ENCODE peak calls at places on chromosomes 1 and 21, in four cellular contexts. K is fibroblast of villous mesenchyme, Y is astrocyte of the cerebellum, T is cardiac muscle cell. L is an unnamed sample.

GRCh38 chr1:221637641-221638041 is 104.2 kb downstream of the DUSP10 start:
- DNase-seq in K (peak), Y (no peak), T (peak), L (no peak)

GRCh38 chr21:41825881-41826280 is 53.3 kb downstream of the PRDM15 start:
- DNase-seq in K (no peak), Y (no peak), T (no peak), L (no peak)

GRCh38 chr1:59375321-59376220 is 78.7 kb downstream of the FGGY start:
- DNase-seq in K (peak), Y (peak), T (no peak), L (no peak)

GRCh38 chr21:25956993-25957714 is 213.4 kb downstream of the APP start:
- DNase-seq in K (peak), Y (peak), T (no peak), L (no peak)

GRCh38 chr1:62362061-62362951 is 43.1 kb upstream of the KANK4 start:
- DNase-seq in K (no peak), Y (no peak), T (no peak), L (no peak)

GRCh38 chr1:9721606-9722377 is 70.3 kb downstream of the PIK3CD start:
- DNase-seq in K (no peak), Y (no peak), T (peak), L (no peak)

GRCh38 chr1:234725177-234726132 is 115.5 kb upstream of the IRF2BP2 start:
- DNase-seq in K (no peak), Y (no peak), T (no peak), L (no peak)

GRCh38 chr1:40653851-40654537 is 11.5 kb downstream of the RIMS3 start:
- DNase-seq in K (no peak), Y (no peak), T (peak), L (no peak)

GRCh38 chr1:216531308-216532239 is 108.3 kb upstream of the USH2A start:
- DNase-seq in K (peak), Y (peak), T (no peak), L (no peak)

GRCh38 chr1:210901981-210902770 is 231.8 kb downstream of the KCNH1 start:
- DNase-seq in K (no peak), Y (no peak), T (no peak), L (no peak)

GRCh38 chr1:9628541-9629444 is 22.7 kb upstream of the PIK3CD start:
- DNase-seq in K (no peak), Y (no peak), T (no peak), L (no peak)

GRCh38 chr1:25640646-25641328 is 24.2 kb downstream of the MAN1C1 start:
- DNase-seq in K (no peak), Y (no peak), T (no peak), L (no peak)

GRCh38 chr1:109918077-109918606 is 7.5 kb downstream of the CSF1 start:
- DNase-seq in K (peak), Y (no peak), T (no peak), L (no peak)

GRCh38 chr1:214559079-214559478 is 7.7 kb upstream of the PTPN14 start:
- DNase-seq in K (peak), Y (no peak), T (no peak), L (no peak)

GRCh38 chr1:209675567-209676154 is 449 bp downstream of the G0S2 start:
- DNase-seq in K (no peak), Y (no peak), T (peak), L (no peak)

GRCh38 chr1:198169704-198170103 is 12.9 kb downstream of the NEK7 start:
- DNase-seq in K (no peak), Y (no peak), T (no peak), L (no peak)

GRCh38 chr1:64572222-64572900 is 102.4 kb downstream of the CACHD1 start:
- DNase-seq in K (no peak), Y (no peak), T (peak), L (no peak)

GRCh38 chr1:78145105-78145580 is 99.4 kb downstream of the GIPC2 start:
- DNase-seq in K (peak), Y (peak), T (peak), L (no peak)

GRCh38 chr1:211613951-211614350 is 35.0 kb upstream of the SLC30A1 start:
- DNase-seq in K (no peak), Y (no peak), T (no peak), L (no peak)

GRCh38 chr1:79220509-79220908 is 214.0 kb upstream of the ADGRL4 start:
- DNase-seq in K (no peak), Y (no peak), T (no peak), L (no peak)

GRCh38 chr1:79215311-79215710 is 208.8 kb upstream of the ADGRL4 start:
- DNase-seq in K (no peak), Y (no peak), T (no peak), L (no peak)
- TF ChIP-seq CTCF in K (no peak), Y (no peak), T (no peak), L (no peak)

DNA sequence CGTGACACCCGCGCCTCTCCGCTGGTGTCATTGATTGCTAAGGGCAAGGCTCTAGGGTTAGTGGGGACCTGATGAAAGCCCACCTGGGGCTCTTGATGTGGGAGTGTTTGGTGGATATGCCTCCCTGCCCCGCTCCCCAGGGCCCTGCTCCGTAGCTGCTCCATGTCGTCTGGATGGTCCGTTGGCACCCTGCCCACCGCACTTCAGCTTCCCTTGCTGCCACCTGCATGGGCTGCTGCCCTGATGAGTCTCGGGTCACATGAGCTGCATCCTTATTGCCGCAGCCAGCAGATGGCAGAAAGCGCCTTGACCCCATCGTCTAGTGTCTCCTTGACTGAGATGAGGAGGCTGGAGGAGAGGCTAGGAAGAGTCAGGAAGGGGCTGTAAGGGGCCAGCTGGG is 439.4 kb downstream of the CAMTA1 start:
- DNase-seq in K (peak), Y (no peak), T (no peak), L (no peak)
- TF ChIP-seq CTCF in K (peak), Y (no peak), T (peak), L (no peak)

GRCh38 chr1:184428604-184429003 is 41.8 kb downstream of the C1orf21 start:
- DNase-seq in K (no peak), Y (no peak), T (no peak), L (no peak)
- TF ChIP-seq CTCF in K (peak), Y (no peak), T (no peak), L (no peak)

GRCh38 chr1:6580588-6581270 is 935 bp downstream of the ZBTB48 start:
- DNase-seq in K (peak), Y (no peak), T (no peak), L (no peak)
- TF ChIP-seq CTCF in K (peak), Y (peak), T (no peak), L (no peak)

DNA sequence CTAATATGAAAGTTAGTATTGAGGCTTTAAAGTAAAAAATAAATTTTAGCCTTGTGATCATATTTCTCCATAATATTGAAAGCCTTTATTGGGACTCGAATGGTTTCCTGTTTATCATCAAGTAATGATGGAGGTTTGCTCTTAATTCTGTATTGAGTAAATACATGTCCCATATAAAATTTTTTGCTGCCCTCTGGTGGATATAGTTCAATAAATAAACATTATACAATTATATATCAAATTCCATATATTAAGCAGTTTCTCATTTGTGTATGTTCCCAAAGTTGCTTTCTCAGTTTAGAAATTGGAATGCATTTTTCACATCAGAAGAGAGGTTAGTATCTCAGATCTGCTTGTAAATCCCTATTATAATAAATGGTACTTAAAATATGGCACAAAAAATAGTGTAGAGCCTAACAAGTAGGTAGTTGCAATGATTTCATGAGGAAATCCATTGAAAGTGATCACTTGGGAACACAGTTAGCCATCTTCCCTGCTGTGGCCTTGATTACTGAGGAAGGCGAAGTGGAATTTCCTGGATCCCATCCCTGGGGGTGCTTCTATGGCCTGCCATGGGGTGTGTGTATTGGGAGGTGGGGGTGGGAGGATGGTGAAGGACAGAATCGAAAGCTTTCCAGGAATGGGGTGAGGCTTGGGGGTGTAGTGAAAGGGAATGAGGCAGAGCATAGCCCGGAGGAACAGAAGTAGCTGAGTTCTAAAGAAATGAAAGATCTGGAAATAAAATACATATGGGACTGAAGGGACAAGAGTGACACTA is 84.1 kb upstream of the C21orf91 start:
- DNase-seq in K (peak), Y (no peak), T (peak), L (no peak)
- TF ChIP-seq CTCF in K (peak), Y (no peak), T (no peak), L (no peak)

L was measured in omental fat pad.